ENCODE peak calls at places on chromosome 3, in seven cellular contexts. T is SJSA1, E is body of pancreas, V is fibroblast of the aortic adventitia, N is RPMI8226, G is cardiac fibroblast, D is islet precursor cell. X is an unnamed sample.

GRCh38 chr3:45182915-45183881 is 37.0 kb upstream of the CDCP1 start:
- DNase-seq in T (peak; percentile 61), E (peak; percentile 52), V (peak; percentile 86), N (peak; percentile 79), G (peak; percentile 69), D (peak; percentile 93), X (peak; percentile 43)

GRCh38 chr3:124760601-124761000 is 30.3 kb downstream of the UMPS start:
- DNase-seq in T (no peak), E (no peak), V (peak; percentile 61), N (no peak), G (peak; percentile 66), D (peak; percentile 50), X (peak; percentile 36)

GRCh38 chr3:65597225-65597951 is 441.3 kb downstream of the MAGI1 start:
- DNase-seq in T (peak; percentile 39), E (peak; percentile 47), V (peak; percentile 27), N (no peak), G (peak; percentile 33), D (peak; percentile 98), X (peak; percentile 98)

GRCh38 chr3:170128259-170128976 is 53.1 kb downstream of the PHC3 start:
- DNase-seq in T (no peak), E (no peak), V (no peak), N (peak; percentile 98), G (no peak), D (no peak), X (no peak)

GRCh38 chr3:151743860-151744259 is 10.1 kb downstream of the AADACL2 start:
- DNase-seq in T (no peak), E (no peak), V (no peak), N (no peak), G (no peak), D (no peak), X (no peak)

GRCh38 chr3:57464801-57465200 is 79.3 kb downstream of the DNAH12 start:
- DNase-seq in T (no peak), E (no peak), V (peak; percentile 6), N (no peak), G (peak; percentile 12), D (no peak), X (peak; percentile 13)

GRCh38 chr3:194281306-194281705 is 69.8 kb downstream of the CPN2 start:
- DNase-seq in T (no peak), E (no peak), V (no peak), N (no peak), G (no peak), D (peak; percentile 26), X (no peak)

GRCh38 chr3:47406762-47407149 is 25.9 kb downstream of the PTPN23 start:
- DNase-seq in T (no peak), E (no peak), V (no peak), N (no peak), G (no peak), D (no peak), X (peak; percentile 37)

GRCh38 chr3:13484861-13485590 is 4.9 kb downstream of the HDAC11 start:
- DNase-seq in T (no peak), E (peak; percentile 94), V (peak; percentile 61), N (peak; percentile 92), G (peak; percentile 74), D (peak; percentile 57), X (no peak)

GRCh38 chr3:110846971-110847370 is 224.6 kb upstream of the NECTIN3 start:
- DNase-seq in T (no peak), E (no peak), V (no peak), N (no peak), G (no peak), D (no peak), X (no peak)

GRCh38 chr3:102757950-102758349 is 323.1 kb downstream of the ZPLD1 start:
- DNase-seq in T (no peak), E (no peak), V (no peak), N (no peak), G (no peak), D (no peak), X (no peak)

GRCh38 chr3:12004741-12005513 is 739 bp downstream of the SYN2 start:
- DNase-seq in T (no peak), E (no peak), V (no peak), N (no peak), G (no peak), D (peak; percentile 76), X (peak; percentile 54)

GRCh38 chr3:184982058-184982457 is 170.1 kb downstream of the VPS8 start:
- DNase-seq in T (no peak), E (no peak), V (no peak), N (no peak), G (no peak), D (no peak), X (no peak)

GRCh38 chr3:195041871-195042740 is 228.9 kb downstream of the XXYLT1 start:
- DNase-seq in T (no peak), E (no peak), V (no peak), N (no peak), G (no peak), D (peak; percentile 83), X (peak; percentile 55)

GRCh38 chr3:35659808-35660207 is 20.5 kb downstream of the ARPP21 start:
- DNase-seq in T (no peak), E (no peak), V (no peak), N (peak; percentile 29), G (no peak), D (no peak), X (peak; percentile 26)

GRCh38 chr3:32297366-32297765 is 58.9 kb downstream of the CMTM8 start:
- DNase-seq in T (no peak), E (no peak), V (no peak), N (no peak), G (no peak), D (peak; percentile 67), X (no peak)

GRCh38 chr3:70832035-70832795 is 519.8 kb upstream of the MDFIC2 start:
- DNase-seq in T (no peak), E (no peak), V (peak; percentile 98), N (no peak), G (peak; percentile 91), D (no peak), X (no peak)

GRCh38 chr3:65238652-65239051 is 550.9 kb upstream of the ADAMTS9 start:
- DNase-seq in T (no peak), E (no peak), V (no peak), N (no peak), G (no peak), D (no peak), X (no peak)

GRCh38 chr3:122615303-122615702 is 37.9 kb downstream of the PARP15 start:
- DNase-seq in T (no peak), E (no peak), V (no peak), N (no peak), G (no peak), D (no peak), X (peak; percentile 17)

GRCh38 chr3:168088106-168088722 is 7.5 kb downstream of the GOLIM4 start:
- DNase-seq in T (no peak), E (peak; percentile 22), V (no peak), N (peak; percentile 77), G (no peak), D (peak; percentile 59), X (peak; percentile 78)

GRCh38 chr3:50515565-50516047 is 12.2 kb upstream of the CACNA2D2 start:
- DNase-seq in T (no peak), E (no peak), V (no peak), N (peak; percentile 50), G (peak; percentile 18), D (peak; percentile 81), X (peak; percentile 70)

GRCh38 chr3:8769088-8769822 is at the start of gene OXTR:
- DNase-seq in T (peak; percentile 73), E (peak; percentile 55), V (peak; percentile 79), N (peak; percentile 76), G (peak; percentile 79), D (peak; percentile 89), X (peak; percentile 92)

GRCh38 chr3:195031574-195032003 is 239.4 kb downstream of the XXYLT1 start:
- DNase-seq in T (no peak), E (no peak), V (no peak), N (no peak), G (no peak), D (peak; percentile 64), X (no peak)

GRCh38 chr3:98701276-98701675 is 61.9 kb upstream of the ST3GAL6 start:
- DNase-seq in T (no peak), E (no peak), V (no peak), N (no peak), G (no peak), D (no peak), X (no peak)

GRCh38 chr3:195291121-195291520 is 20.2 kb upstream of the XXYLT1 start:
- DNase-seq in T (no peak), E (no peak), V (no peak), N (no peak), G (no peak), D (no peak), X (no peak)